ENCODE peak calls at places on chromosomes 12 and 14, in four cellular contexts. Y is AG04450, F is endodermal cell, N is choroid plexus epithelial cell. M is an unnamed sample.

GRCh38 chr12:30010071-30011052 is 226.6 kb upstream of the TMTC1 start:
- DNase-seq in Y (no peak), F (no peak), N (no peak), M (no peak)

GRCh38 chr12:51187370-51187987 is 14.5 kb upstream of the TFCP2 start:
- DNase-seq in Y (no peak), F (no peak), N (no peak), M (no peak)

GRCh38 chr12:131830335-131831020 is 2.3 kb downstream of the MMP17 start:
- DNase-seq in Y (peak), F (peak), N (peak), M (no peak)

GRCh38 chr12:100672075-100672592 is 98.7 kb downstream of the GAS2L3 start:
- DNase-seq in Y (no peak), F (peak), N (peak), M (no peak)

GRCh38 chr14:92958373-92959188 is 35.6 kb downstream of the CHGA start:
- DNase-seq in Y (no peak), F (no peak), N (no peak), M (no peak)

GRCh38 chr14:65414961-65415589 is 2.5 kb downstream of the FUT8 start:
- DNase-seq in Y (peak), F (no peak), N (peak), M (no peak)

GRCh38 chr12:13234045-13234641 is 37.6 kb downstream of the EMP1 start:
- DNase-seq in Y (no peak), F (peak), N (peak), M (no peak)

GRCh38 chr14:106657460-106657859 is 1131.1 kb downstream of the TMEM121 start:
- DNase-seq in Y (no peak), F (no peak), N (no peak), M (no peak)

DNA sequence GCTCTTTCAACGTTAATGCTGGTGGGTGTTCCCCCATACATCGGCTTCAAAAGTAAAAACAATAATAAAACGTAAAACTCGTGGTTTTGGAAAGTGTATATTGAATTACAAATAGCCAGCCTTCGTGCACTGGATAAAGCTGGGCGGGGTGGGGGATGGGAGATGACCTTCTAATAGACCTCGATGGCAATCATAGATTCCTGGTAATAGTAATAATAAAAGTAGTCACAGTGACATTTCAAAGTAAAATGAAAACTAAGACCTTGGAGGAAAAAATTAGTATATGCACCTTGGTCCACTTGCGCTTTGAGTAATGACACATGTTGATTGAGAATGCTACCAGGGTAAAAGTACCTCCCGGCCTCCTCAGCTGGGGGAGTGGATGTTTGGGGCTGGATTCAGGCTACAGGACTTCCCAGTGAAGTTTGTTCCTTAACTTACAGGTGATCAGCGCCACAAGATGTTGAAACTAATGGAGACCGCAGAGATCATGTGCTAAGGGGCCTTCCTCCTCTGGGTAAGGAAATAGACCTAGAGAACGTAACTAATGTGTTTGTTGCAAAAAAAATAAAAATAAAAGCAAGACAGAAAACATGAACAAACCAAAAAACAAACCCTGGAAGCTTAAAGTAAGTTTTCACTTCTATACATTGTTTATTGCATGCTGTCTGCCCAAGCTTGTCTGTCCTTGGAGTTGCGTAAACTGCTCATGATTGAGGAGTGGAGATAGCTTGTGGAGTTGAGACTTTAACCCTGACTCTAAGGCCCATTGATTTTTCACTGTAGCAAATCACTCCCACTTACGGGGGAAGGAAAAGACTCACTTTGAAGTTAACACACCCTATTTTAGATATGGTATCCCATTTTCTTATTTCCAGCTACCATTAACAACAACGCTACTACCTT is 905 bp upstream of the LRIG3 start:
- DNase-seq in Y (no peak), F (no peak), N (no peak), M (no peak)
- H3K4me3 ChIP-seq in Y (peak), F (peak), N (peak), M (peak)

DNA sequence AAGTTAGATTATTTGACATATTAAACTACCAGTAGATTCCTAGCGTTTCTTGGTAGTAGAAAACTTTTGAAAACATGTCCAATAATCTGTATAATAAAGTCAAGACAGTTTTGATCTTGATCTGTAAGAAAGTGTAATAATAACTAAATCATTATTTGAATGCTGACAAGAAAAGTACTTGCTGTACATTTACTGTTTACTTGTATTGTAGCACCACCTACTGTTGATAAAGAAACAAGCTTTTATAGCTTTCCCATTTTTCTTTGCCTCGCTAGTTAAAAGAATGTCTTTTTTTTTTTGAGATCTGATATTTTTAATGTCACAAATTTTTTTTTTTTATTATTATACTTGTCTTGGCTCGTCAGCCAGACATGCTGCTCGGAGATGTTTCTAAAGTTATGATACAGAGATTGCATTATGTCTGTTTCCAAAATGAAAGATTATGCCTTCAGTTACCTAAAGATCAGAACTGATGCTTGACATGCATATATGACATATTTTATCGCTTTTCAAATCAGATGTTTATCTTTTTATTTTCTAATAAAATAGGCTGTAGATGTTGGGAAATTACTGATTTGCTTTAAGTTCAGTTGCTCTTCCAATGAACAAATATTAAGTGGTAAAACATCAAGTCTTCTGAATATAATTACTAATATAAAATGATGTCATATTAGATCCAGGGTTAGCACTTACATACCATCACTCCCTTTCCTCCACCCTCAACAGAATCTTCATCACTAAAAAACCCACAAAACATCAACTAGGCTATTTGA is 140.5 kb downstream of the AKAP6 start:
- DNase-seq in Y (no peak), F (no peak), N (peak), M (no peak)
- TF ChIP-seq CTCF in Y (peak), F (peak), N (peak), M (peak)

DNA sequence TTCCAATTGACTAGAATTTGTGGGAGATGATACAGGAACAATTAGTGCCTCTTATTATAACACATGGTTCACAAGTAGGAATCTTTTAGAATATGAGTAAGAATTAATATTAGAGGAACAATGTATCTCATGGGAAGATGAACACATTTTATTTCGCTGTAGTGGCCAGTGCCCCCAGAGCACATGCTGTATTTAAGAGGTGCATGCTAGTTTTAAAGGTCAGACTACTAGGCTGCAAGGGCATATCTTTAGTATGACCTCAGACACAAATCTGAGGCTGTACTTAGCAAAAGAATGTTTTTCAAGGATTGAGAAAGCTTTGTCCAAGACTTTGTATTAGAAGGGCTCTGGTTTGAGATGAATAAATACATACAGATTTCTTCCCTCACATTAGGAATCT is 586.9 kb downstream of the CCER1 start:
- DNase-seq in Y (no peak), F (no peak), N (no peak), M (no peak)
- H3K4me3 ChIP-seq in Y (no peak), F (no peak), N (no peak), M (no peak)

GRCh38 chr14:37890095-37890494 is 294.7 kb downstream of the TTC6 start:
- DNase-seq in Y (no peak), F (no peak), N (peak), M (no peak)
- TF ChIP-seq CTCF in Y (peak), F (peak), N (peak), M (peak)

GRCh38 chr12:104006929-104007328 is 41.3 kb downstream of the TDG start:
- DNase-seq in Y (peak), F (no peak), N (peak), M (peak)
- H3K4me3 ChIP-seq in Y (no peak), F (no peak), N (no peak), M (no peak)

GRCh38 chr14:23009483-23009938 is 432 bp downstream of the C14orf93 start:
- DNase-seq in Y (no peak), F (no peak), N (no peak), M (no peak)

GRCh38 chr14:23005451-23005850 is 4.5 kb downstream of the C14orf93 start:
- DNase-seq in Y (no peak), F (no peak), N (no peak), M (no peak)

GRCh38 chr14:23005861-23006534 is 3.9 kb downstream of the C14orf93 start:
- DNase-seq in Y (no peak), F (no peak), N (no peak), M (no peak)

GRCh38 chr14:23008836-23009235 is 1.1 kb downstream of the C14orf93 start:
- DNase-seq in Y (no peak), F (no peak), N (no peak), M (no peak)

GRCh38 chr14:23006544-23007419 is 3.2 kb downstream of the C14orf93 start:
- DNase-seq in Y (peak), F (peak), N (peak), M (peak)
- TF ChIP-seq CTCF in Y (peak), F (peak), N (peak), M (peak)

GRCh38 chr12:47207829-47208248 is 128.1 kb upstream of the AMIGO2 start:
- DNase-seq in Y (no peak), F (no peak), N (no peak), M (no peak)
- H3K4me3 ChIP-seq in Y (no peak), F (no peak), N (no peak), M (no peak)

DNA sequence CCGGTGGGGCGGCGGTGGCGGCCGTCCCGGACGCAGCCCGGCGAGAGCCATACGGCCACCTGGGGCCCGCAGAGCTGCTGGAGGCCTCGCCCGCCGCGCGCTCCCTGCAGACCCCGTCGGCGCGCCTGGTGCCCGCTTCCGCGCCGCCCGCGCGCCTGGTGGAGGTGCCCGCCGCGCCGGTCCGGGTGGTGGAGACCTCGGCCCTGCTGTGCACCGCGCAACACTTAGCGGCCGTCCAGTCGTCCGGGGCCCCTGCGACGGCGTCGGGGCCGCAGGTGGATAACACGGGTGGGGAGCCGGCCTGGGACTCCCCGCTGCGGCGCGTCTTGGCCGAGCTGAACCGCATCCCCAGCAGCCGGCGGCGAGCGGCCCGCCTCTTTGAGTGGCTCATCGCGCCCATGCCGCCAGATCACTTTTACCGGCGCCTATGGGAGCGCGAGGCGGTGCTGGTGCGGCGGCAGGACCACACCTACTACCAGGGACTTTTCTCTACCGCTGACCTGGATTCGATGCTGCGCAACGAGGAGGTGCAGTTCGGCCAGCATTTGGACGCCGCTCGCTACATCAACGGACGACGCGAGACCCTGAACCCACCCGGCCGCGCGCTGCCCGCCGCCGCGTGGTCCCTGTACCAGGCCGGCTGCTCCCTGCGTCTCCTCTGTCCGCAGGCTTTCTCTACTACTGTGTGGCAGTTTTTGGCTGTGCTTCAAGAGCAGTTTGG is 683 bp downstream of the RIOX1 start:
- DNase-seq in Y (peak), F (peak), N (peak), M (no peak)
- TF ChIP-seq CTCF in Y (no peak), F (no peak), N (no peak), M (no peak)

DNA sequence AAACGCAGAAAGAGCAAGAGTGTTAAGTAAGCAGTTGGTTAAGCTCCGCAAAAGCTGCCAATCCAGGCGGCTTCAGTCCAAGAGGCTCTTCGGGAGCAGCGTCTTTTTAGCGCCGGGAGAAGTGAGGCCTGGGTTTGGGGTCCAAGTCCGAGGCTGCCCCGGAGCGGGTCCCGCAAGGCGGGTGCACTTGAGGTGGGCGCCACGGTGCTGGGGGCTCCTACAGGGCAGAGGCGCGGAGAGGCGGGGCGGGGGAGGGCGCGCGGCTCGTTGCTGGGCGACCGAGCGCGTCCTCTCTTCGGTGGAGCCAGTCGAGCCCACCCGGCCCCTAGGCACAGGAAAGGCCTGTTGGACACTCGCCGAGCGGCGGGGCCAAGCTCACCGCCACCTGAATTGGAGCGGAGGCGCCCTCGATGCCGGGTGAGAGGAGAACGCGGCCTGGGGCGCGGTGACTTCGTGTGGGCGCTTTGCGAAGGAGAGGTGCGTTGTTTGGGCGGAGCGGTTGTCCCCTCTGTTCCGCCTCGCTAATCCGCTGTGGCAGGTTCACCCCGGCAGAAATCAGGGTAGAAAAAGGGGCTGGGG is 15.6 kb downstream of the TTC6 start:
- DNase-seq in Y (no peak), F (no peak), N (no peak), M (no peak)
- H3K4me3 ChIP-seq in Y (peak), F (no peak), N (peak), M (no peak)

M was measured in AG04449.